ENCODE peak calls at places on chromosome 19, in four cellular contexts. H, U, X and Q are unnamed samples.

GRCh38 chr19:16457195-16457953 is 14.4 kb downstream of the EPS15L1 start:
- DNase-seq in H (no peak), U (peak), X (no peak), Q (no peak)

GRCh38 chr19:11729586-11729985 is 9.2 kb downstream of the ZNF823 start:
- DNase-seq in H (no peak), U (no peak), X (no peak), Q (no peak)

GRCh38 chr19:2345794-2346663 is 14.0 kb upstream of the TMPRSS9 start:
- DNase-seq in H (no peak), U (no peak), X (no peak), Q (no peak)

GRCh38 chr19:11096210-11096841 is 7.1 kb downstream of the LDLR start:
- DNase-seq in H (no peak), U (peak), X (no peak), Q (no peak)

GRCh38 chr19:13127811-13128575 is 9.9 kb downstream of the NACC1 start:
- DNase-seq in H (no peak), U (no peak), X (no peak), Q (no peak)

GRCh38 chr19:2254052-2254872 is 2.0 kb downstream of the JSRP1 start:
- DNase-seq in H (no peak), U (no peak), X (no peak), Q (no peak)

GRCh38 chr19:18349524-18350128 is 9.2 kb downstream of the PGPEP1 start:
- DNase-seq in H (no peak), U (peak), X (no peak), Q (no peak)

GRCh38 chr19:9808855-9809646 is 9.8 kb downstream of the FBXL12 start:
- DNase-seq in H (peak), U (no peak), X (no peak), Q (no peak)

GRCh38 chr19:45922281-45922680 is 7.7 kb upstream of the NANOS2 start:
- DNase-seq in H (no peak), U (no peak), X (no peak), Q (no peak)

GRCh38 chr19:7004313-7004931 is 16.8 kb downstream of the MBD3L2B start:
- DNase-seq in H (no peak), U (no peak), X (no peak), Q (no peak)

GRCh38 chr19:11480927-11481776 is at the start of gene ELAVL3:
- DNase-seq in H (no peak), U (peak), X (no peak), Q (no peak)

GRCh38 chr19:48881741-48882657 is 9.8 kb downstream of the PPP1R15A start:
- DNase-seq in H (no peak), U (no peak), X (no peak), Q (no peak)

GRCh38 chr19:4504297-4504701 is 14.0 kb downstream of the PLIN4 start:
- DNase-seq in H (no peak), U (no peak), X (no peak), Q (no peak)

GRCh38 chr19:46256855-46257254 is 27.3 kb downstream of the IGFL1 start:
- DNase-seq in H (no peak), U (no peak), X (no peak), Q (no peak)

GRCh38 chr19:4916292-4917082 is 7.2 kb downstream of the UHRF1 start:
- DNase-seq in H (no peak), U (peak), X (no peak), Q (no peak)

GRCh38 chr19:14035706-14036105 is 4.1 kb downstream of the IL27RA start:
- DNase-seq in H (no peak), U (no peak), X (no peak), Q (no peak)

GRCh38 chr19:48085904-48086864 is 24.4 kb downstream of the PLA2G4C start:
- DNase-seq in H (no peak), U (no peak), X (no peak), Q (no peak)

GRCh38 chr19:54035215-54036178 is 28.2 kb downstream of the VSTM1 start:
- DNase-seq in H (no peak), U (no peak), X (peak), Q (no peak)

GRCh38 chr19:10289836-10290438 is at the start of gene ICAM5:
- DNase-seq in H (no peak), U (peak), X (no peak), Q (no peak)

GRCh38 chr19:10768936-10769335 is 51.1 kb downstream of the DNM2 start:
- DNase-seq in H (no peak), U (no peak), X (no peak), Q (no peak)

GRCh38 chr19:42316223-42317211 is 3.4 kb downstream of the TMEM145 start:
- DNase-seq in H (no peak), U (no peak), X (no peak), Q (no peak)

GRCh38 chr19:4375620-4376228 is 24.6 kb downstream of the SH3GL1 start:
- DNase-seq in H (no peak), U (no peak), X (no peak), Q (peak)